ENCODE peak calls at places on chromosomes 6 and 20, in four cellular contexts. E, Q, B and D are unnamed samples.

GRCh38 chr6:167759912-167760311 is 66.8 kb upstream of the AFDN start:
- DNase-seq in E (no peak), Q (no peak), B (no peak), D (no peak)

GRCh38 chr6:12350644-12351173 is 60.5 kb downstream of the EDN1 start:
- DNase-seq in E (no peak), Q (no peak), B (no peak), D (no peak)

GRCh38 chr6:17280552-17281090 is 540 bp upstream of the RBM24 start:
- DNase-seq in E (no peak), Q (peak; percentile 76), B (peak; percentile 16), D (no peak)

GRCh38 chr20:47095690-47096089 is 201.0 kb downstream of the EYA2 start:
- DNase-seq in E (no peak), Q (no peak), B (no peak), D (no peak)

GRCh38 chr6:3617681-3618299 is 133.7 kb downstream of the PXDC1 start:
- DNase-seq in E (no peak), Q (no peak), B (no peak), D (no peak)

GRCh38 chr6:113908801-113909200 is 51.7 kb downstream of the MARCKS start:
- DNase-seq in E (peak; percentile 40), Q (no peak), B (no peak), D (peak; percentile 56)

GRCh38 chr6:140915001-140915950 is 1217.4 kb upstream of the GJE1 start:
- DNase-seq in E (no peak), Q (no peak), B (no peak), D (no peak)

GRCh38 chr20:13199279-13199678 is 21.8 kb upstream of the ISM1 start:
- DNase-seq in E (no peak), Q (no peak), B (no peak), D (no peak)

GRCh38 chr6:99186417-99186816 is 163.1 kb downstream of the FAXC start:
- DNase-seq in E (no peak), Q (no peak), B (no peak), D (no peak)

GRCh38 chr6:139600919-139601470 is 226.5 kb upstream of the CITED2 start:
- DNase-seq in E (no peak), Q (no peak), B (no peak), D (no peak)

GRCh38 chr20:48556956-48557355 is 270.8 kb downstream of the PREX1 start:
- DNase-seq in E (no peak), Q (no peak), B (no peak), D (no peak)

GRCh38 chr6:31007694-31008093 is 2.6 kb upstream of the MUC22 start:
- DNase-seq in E (peak; percentile 47), Q (no peak), B (no peak), D (peak; percentile 98)

GRCh38 chr6:158500016-158500735 is 59.7 kb upstream of the TMEM181 start:
- DNase-seq in E (no peak), Q (no peak), B (no peak), D (peak; percentile 25)

GRCh38 chr20:44800398-44801046 is 9.8 kb downstream of the RIMS4 start:
- DNase-seq in E (no peak), Q (no peak), B (no peak), D (no peak)

GRCh38 chr6:8494730-8495129 is 59.4 kb upstream of the SLC35B3 start:
- DNase-seq in E (no peak), Q (no peak), B (no peak), D (no peak)

GRCh38 chr6:14873781-14874446 is 372.0 kb upstream of the JARID2 start:
- DNase-seq in E (no peak), Q (no peak), B (no peak), D (no peak)
- TF ChIP-seq CTCF in E (no peak), Q (no peak), B (no peak), D (no peak)

DNA sequence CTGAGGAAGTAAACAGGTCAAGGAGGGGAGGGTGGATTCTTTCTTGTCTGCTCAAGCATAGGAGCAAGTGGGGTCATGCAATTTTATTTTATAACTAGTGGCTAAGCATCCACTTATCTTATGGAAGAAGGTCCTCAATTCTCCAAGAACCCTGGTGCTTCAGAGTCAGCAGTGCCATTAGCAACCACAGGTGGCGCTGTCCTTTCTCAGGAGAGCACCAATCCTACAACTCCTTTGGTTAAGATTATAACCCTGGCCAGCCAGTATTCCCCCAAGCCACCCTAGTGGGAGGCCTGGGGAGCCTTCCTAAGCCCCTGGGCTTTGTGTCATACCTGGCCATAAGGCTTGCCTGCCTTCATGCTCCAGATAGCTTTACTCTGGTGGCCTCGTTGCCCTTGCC is 60.7 kb downstream of the PCSK2 start:
- DNase-seq in E (no peak), Q (no peak), B (no peak), D (no peak)
- TF ChIP-seq CTCF in E (no peak), Q (no peak), B (no peak), D (no peak)

DNA sequence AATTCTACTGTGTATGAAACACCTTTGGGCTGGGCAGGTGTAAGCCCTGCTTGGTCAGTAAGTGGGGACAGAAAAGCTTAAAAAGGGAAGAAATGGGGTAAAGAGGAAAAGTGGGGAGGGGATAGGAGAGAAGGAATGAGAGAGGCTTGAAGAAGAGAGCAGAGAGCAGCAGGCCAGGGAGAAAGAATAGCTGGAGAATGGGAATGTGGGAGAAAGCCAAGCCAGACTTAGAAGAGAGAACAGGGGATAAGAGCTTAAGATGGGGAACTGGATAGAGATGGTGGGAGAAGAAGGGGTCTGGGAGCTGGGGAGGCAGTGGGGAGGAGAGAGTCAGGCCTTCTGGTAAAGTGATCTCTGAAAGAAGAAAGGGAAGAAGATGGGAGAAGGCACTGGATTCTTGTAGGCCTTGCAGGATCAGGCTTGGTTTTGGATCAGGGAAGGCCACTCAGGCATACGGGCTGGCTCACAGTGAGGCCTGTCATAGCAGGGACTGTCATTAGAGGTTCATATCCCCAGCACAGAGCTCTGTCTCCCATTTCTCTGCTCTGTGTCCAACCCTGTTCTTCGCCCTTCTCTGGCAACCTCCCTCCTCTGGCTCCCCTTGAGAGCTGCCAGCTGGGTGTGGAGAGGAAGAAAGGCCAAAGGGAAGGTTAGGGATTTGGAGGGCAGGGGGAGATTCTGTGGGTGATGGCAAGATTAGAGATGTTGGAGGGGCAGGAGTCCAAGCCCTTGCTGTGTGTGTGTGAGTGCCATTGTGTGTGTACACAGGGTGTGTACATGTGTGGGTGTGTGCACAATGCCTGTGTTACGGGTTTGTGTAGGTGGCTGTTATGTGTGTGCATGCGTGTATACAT is 9.3 kb downstream of the SYNGAP1 start:
- DNase-seq in E (no peak), Q (no peak), B (no peak), D (no peak)
- TF ChIP-seq CTCF in E (no peak), Q (no peak), B (no peak), D (no peak)

DNA sequence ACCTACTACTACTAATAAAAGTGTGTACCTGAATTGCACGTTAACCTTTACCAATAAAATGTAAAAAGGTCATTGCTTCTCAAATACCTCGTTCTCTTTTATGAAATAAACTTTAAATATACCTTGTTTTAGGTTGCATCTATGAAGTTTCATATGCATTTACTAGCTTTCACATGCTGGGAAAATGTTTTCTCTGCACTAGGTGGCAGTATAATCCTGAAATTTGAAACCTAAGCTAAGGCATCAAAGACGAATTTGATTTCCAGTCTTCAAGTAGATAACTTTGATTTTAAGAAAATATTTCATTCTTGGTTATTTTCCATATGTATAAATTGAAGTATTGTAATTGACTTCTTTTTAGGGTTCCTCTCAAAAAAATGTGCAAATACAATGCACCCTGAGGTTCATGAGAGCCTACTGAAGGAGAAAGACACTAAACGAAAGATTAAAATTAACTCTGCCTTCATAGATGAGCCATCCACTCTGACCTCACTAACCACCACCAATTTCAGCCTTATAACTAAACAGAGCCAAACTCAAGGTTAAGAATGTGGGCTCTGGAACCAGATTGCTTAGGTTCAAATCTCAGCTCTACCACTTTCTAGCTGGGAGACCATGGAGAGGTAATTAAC is 7.3 kb upstream of the COL9A1 start:
- DNase-seq in E (peak; percentile 60), Q (no peak), B (no peak), D (peak; percentile 70)
- TF ChIP-seq CTCF in E (peak; percentile 59), Q (peak; percentile 31), B (peak; percentile 49), D (peak; percentile 40)

DNA sequence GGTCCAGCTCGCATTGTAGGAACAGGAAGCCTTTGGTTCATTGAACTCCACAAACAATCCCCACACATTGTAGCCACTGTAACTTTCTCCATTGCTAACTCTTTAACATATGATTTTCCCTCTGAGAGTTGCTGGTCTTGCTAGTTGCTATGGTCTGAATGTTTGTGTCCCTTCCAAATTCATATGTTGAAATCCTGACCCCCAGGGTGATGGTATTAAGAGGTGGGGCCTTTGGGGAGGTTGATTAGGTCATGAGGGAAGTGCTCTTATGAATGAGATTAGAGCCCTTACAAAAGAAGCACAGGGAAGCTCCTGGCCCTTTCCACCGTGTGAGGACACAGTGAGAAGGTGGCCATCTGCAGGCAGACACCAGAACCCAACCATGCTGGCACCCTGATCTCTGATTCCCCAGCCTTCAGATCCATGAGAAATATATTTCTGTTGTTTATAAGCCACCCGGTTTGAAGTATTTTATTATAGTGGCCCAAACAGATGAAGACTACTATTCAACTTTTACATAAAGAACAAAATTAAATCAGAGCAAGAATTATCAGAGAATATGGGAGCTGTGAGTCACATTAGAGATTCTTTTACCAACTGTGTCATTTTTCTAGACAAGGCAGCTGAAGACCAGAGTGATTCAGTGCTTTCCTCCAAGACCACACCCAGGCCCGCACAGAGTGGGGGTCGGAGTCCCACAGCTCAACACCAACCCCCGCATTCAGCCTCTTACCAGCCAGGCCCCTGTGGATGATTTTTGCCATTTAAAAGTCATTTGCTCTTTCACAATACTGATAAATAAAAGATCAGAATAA is 143.0 kb downstream of the SAMD5 start:
- DNase-seq in E (no peak), Q (peak; percentile 28), B (no peak), D (peak; percentile 70)
- TF ChIP-seq CTCF in E (no peak), Q (no peak), B (no peak), D (no peak)

GRCh38 chr20:18811186-18811585 is 2.4 kb upstream of the SCP2D1 start:
- DNase-seq in E (no peak), Q (no peak), B (no peak), D (no peak)

GRCh38 chr20:18805881-18806280 is 7.7 kb upstream of the SCP2D1 start:
- DNase-seq in E (no peak), Q (no peak), B (peak; percentile 26), D (no peak)

GRCh38 chr20:18813483-18813882 is at the start of gene SCP2D1:
- DNase-seq in E (no peak), Q (no peak), B (no peak), D (no peak)

DNA sequence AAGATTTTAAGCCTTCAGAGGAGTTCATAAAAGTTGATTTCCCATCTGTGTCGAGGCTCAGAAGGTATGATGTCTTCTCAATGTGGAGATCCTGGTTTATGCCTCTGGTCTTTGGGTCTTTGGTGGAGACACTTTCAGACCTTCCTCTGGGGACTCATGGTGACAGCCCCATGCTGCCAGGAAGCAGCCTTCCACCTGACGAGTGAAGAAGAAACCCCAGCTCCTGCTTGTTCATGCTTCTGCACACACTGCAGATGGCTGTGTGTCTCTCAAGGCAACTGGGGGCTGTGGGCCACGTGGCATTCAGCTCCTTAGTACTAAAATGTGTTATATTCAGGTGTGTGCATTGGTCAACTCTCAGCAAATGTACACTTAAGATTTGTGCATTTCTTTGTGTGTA is 4.9 kb upstream of the SCP2D1 start:
- DNase-seq in E (no peak), Q (no peak), B (no peak), D (no peak)
- TF ChIP-seq CTCF in E (no peak), Q (no peak), B (no peak), D (no peak)

GRCh38 chr20:24118096-24118780 is 129.7 kb upstream of the GGTLC1 start:
- DNase-seq in E (peak; percentile 50), Q (no peak), B (no peak), D (no peak)

GRCh38 chr20:24117386-24117785 is 128.8 kb upstream of the GGTLC1 start:
- DNase-seq in E (peak; percentile 11), Q (no peak), B (no peak), D (no peak)

GRCh38 chr20:24116611-24117010 is 128.0 kb upstream of the GGTLC1 start:
- DNase-seq in E (no peak), Q (no peak), B (no peak), D (no peak)

GRCh38 chr20:24118781-24119175 is 130.2 kb upstream of the GGTLC1 start:
- DNase-seq in E (peak; percentile 62), Q (no peak), B (no peak), D (no peak)
- TF ChIP-seq CTCF in E (no peak), Q (no peak), B (no peak), D (no peak)